ENCODE peak calls at places on chromosomes 6 and 20, in nine cellular contexts. O is GM10248; J is CD4-positive, alpha-beta T cell; X is progenitor cell of endocrine pancreas; V is HCT116; H is GM06990; T is psoas muscle; E is esophagus squamous epithelium; N is heart right ventricle. Z is an unnamed sample.

GRCh38 chr6:22754111-22754510 is 184.7 kb downstream of the HDGFL1 start:
- DNase-seq in O (no peak), X (no peak), V (no peak), H (no peak), J (no peak), N (no peak), E (no peak), T (no peak), Z (no peak)

GRCh38 chr6:44053106-44053756 is 74.0 kb downstream of the MRPL14 start:
- DNase-seq in X (no peak), E (no peak), H (no peak), N (no peak), V (no peak), O (no peak), J (no peak), T (peak), Z (no peak)

GRCh38 chr20:43809206-43809819 is 82.5 kb upstream of the GTSF1L start:
- DNase-seq in J (no peak), O (no peak), E (no peak), V (no peak), H (no peak), N (no peak), X (no peak), T (no peak), Z (no peak)

GRCh38 chr20:9359561-9360308 is 154.7 kb upstream of the LAMP5 start:
- DNase-seq in T (no peak), E (no peak), X (no peak), O (no peak), N (peak), V (peak), H (peak), J (no peak), Z (no peak)

GRCh38 chr6:7819641-7820040 is 90.9 kb downstream of the TXNDC5 start:
- DNase-seq in H (no peak), J (no peak), X (no peak), E (no peak), T (no peak), N (no peak), O (no peak), V (no peak), Z (no peak)

GRCh38 chr20:10671850-10672578 is 1.8 kb downstream of the JAG1 start:
- DNase-seq in H (peak), J (no peak), N (peak), V (no peak), X (peak), E (peak), O (peak), T (peak), Z (no peak)

GRCh38 chr6:126076992-126077664 is 90.8 kb downstream of the TRMT11 start:
- DNase-seq in X (no peak), V (no peak), O (no peak), H (no peak), T (no peak), E (no peak), J (no peak), N (no peak), Z (no peak)

GRCh38 chr6:157229733-157230132 is 93.6 kb downstream of the TMEM242 start:
- DNase-seq in J (no peak), H (no peak), N (no peak), T (no peak), X (no peak), V (no peak), E (no peak), O (no peak), Z (peak)

GRCh38 chr6:109491207-109491938 is 8.4 kb upstream of the ZBTB24 start:
- DNase-seq in J (no peak), H (no peak), N (no peak), T (no peak), V (no peak), O (no peak), E (no peak), X (no peak), Z (no peak)

GRCh38 chr6:134199848-134200606 is 117.9 kb downstream of the SGK1 start:
- DNase-seq in O (peak), H (peak), X (no peak), J (no peak), E (no peak), V (no peak), T (no peak), N (no peak), Z (no peak)

GRCh38 chr20:18702736-18703135 is 110.8 kb upstream of the SCP2D1 start:
- DNase-seq in V (no peak), O (no peak), H (no peak), T (peak), X (no peak), J (no peak), E (no peak), N (peak), Z (no peak)

GRCh38 chr20:3314391-3314790 is 75.4 kb upstream of the SLC4A11 start:
- DNase-seq in X (no peak), T (no peak), N (no peak), E (no peak), J (no peak), H (no peak), O (no peak), V (no peak), Z (no peak)

GRCh38 chr6:11770546-11771466 is 7.8 kb downstream of the ADTRP start:
- DNase-seq in T (peak), X (no peak), V (peak), E (peak), O (peak), H (peak), N (peak), J (no peak), Z (peak)

GRCh38 chr6:79546186-79546585 is 9.0 kb upstream of the LCA5 start:
- DNase-seq in X (no peak), H (no peak), J (no peak), N (no peak), O (no peak), T (no peak), V (no peak), E (no peak), Z (no peak)

GRCh38 chr6:62150048-62150663 is 135.9 kb downstream of the KHDRBS2 start:
- DNase-seq in X (no peak), E (no peak), N (no peak), O (peak), V (peak), T (no peak), J (no peak), H (peak), Z (no peak)
- TF ChIP-seq CTCF in X (peak), E (peak), N (peak), O (peak), V (peak), T (peak), J (no peak), H (peak), Z (peak)

GRCh38 chr6:166504100-166504499 is 82.4 kb downstream of the RAMACL start:
- DNase-seq in T (no peak), O (no peak), E (no peak), H (no peak), V (no peak), J (no peak), N (no peak), X (no peak), Z (no peak)

GRCh38 chr6:166503167-166503744 is 83.2 kb downstream of the RAMACL start:
- DNase-seq in X (no peak), H (no peak), V (no peak), T (no peak), N (no peak), E (no peak), J (no peak), O (no peak), Z (no peak)

GRCh38 chr6:166501246-166501645 is 85.2 kb downstream of the RAMACL start:
- DNase-seq in J (no peak), X (no peak), O (no peak), E (no peak), H (no peak), V (no peak), N (no peak), T (no peak), Z (no peak)

GRCh38 chr6:166500246-166500645 is 86.2 kb downstream of the RAMACL start:
- DNase-seq in J (no peak), H (no peak), O (no peak), N (no peak), E (no peak), T (no peak), V (no peak), X (no peak), Z (no peak)

GRCh38 chr6:166502453-166502852 is 84.0 kb downstream of the RAMACL start:
- DNase-seq in J (no peak), H (no peak), T (no peak), E (no peak), X (no peak), V (no peak), N (peak), O (no peak), Z (no peak)
- TF ChIP-seq CTCF in J (no peak), H (no peak), T (no peak), E (no peak), X (no peak), V (no peak), N (no peak), O (no peak), Z (no peak)

GRCh38 chr6:98516869-98517268 is 317.5 kb upstream of the POU3F2 start:
- DNase-seq in H (no peak), V (no peak), T (no peak), O (no peak), E (no peak), X (no peak), J (no peak), N (no peak), Z (no peak)

DNA sequence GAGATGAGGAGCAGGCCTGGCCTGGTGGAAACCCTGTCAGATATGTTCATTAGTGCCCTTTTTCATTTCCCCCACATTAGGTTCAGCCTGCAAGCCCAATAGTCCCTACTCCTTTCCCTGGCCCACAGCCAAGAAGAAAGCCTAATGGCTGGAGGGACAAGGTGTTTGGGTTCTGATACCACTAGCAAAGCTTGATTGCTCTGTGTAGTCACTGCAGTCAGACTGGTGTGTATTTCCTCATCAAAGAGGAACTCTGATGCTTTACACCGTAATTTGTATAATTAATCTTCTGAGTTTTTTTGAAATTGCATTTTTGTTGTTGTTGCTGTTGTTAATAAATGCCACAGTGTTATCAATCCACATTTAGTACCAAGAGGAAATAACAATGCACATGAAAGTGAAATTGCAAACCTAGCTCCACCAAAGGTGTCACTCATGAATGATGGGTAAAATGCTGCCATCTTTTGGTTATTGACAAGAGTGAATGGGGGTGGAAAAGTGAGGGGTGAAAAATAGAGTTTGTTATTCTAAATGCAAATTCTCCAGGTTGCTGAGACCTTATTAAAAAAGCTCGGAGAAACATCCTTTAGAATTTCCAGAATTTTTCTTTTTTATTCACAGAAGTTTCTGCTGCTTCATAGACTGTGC is 320.2 kb upstream of the POU3F2 start:
- DNase-seq in J (no peak), N (no peak), O (no peak), X (no peak), H (no peak), T (no peak), V (no peak), E (no peak), Z (no peak)
- TF ChIP-seq CTCF in J (no peak), N (no peak), O (no peak), X (no peak), H (no peak), T (no peak), V (no peak), E (no peak), Z (no peak)

DNA sequence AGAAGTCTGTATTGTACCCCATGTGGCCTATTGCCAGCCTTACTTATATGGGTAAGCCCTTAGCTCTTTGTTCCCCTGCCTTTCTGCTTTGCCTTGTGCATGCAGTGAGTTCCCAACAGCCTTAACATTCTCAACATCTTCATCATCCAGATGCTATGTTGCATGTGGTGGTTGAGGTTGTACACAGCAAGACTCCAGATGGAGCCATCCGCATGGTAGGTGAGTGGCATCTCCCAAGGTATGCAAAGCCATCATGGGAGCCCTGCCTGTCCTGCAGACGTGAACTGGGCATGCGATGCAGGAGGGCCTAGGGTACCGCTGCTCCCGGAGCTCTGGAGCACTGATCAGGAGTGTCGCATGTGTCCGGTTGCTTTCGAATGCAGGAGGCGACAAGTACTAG is 16.1 kb downstream of the CEP43 start:
- DNase-seq in E (no peak), X (no peak), J (no peak), H (no peak), T (no peak), O (no peak), V (no peak), N (no peak), Z (no peak)
- TF ChIP-seq CTCF in E (no peak), X (no peak), J (no peak), H (no peak), T (no peak), O (no peak), V (no peak), N (no peak), Z (no peak)

GRCh38 chr6:30740993-30741784 is 1.3 kb downstream of the FLOT1 start:
- DNase-seq in N (no peak), O (no peak), E (no peak), H (no peak), X (no peak), J (no peak), V (no peak), T (no peak), Z (no peak)
- TF ChIP-seq CTCF in N (no peak), O (no peak), E (no peak), H (no peak), X (no peak), J (no peak), V (no peak), T (no peak), Z (no peak)

DNA sequence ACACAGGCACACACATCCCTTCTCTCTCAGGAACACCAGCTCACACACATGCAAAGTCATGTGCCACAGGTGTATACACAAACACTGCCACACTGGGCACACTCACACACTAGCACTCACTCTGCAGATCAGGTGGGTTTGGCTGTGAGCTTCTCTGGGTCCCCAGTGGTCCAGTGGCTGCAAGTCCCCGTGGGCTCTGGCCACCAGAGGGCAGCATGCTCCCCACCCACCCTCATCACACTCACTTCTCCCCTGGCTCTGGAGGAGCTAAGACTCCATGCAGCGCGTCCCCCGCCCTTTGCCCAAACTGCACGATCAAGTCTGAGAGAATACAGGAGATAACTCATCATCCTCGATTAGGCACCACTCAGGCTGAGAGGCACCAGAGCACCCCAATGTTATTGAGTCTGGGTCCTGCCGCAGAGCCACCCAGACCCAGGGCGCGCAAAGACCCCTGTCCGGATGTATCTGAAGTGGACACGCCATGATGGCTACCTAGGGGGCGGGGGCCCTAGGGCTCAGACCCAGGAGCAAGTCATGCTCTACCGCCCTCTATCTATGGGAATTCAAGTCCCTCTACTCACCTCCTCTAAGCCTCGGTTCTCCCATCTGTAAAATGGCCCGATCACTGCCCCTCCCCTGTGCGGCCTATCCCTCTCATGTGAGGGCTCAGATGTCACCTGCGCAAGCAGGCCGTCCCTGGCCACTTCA is 90.5 kb downstream of the GRM4 start:
- DNase-seq in O (peak), T (peak), J (peak), X (peak), V (peak), E (no peak), N (peak), H (peak), Z (no peak)
- TF ChIP-seq CTCF in O (peak), T (peak), J (peak), X (peak), V (peak), E (peak), N (peak), H (peak), Z (peak)

GRCh38 chr6:166781331-166781730 is 154.3 kb upstream of the RPS6KA2 start:
- DNase-seq in T (no peak), O (no peak), E (no peak), J (no peak), X (no peak), H (no peak), V (no peak), N (no peak), Z (no peak)

GRCh38 chr6:166786704-166787293 is 159.7 kb upstream of the RPS6KA2 start:
- DNase-seq in N (no peak), H (no peak), X (no peak), E (no peak), O (peak), T (no peak), V (peak), J (peak), Z (no peak)

GRCh38 chr6:166782541-166782940 is 155.5 kb upstream of the RPS6KA2 start:
- DNase-seq in J (no peak), H (no peak), T (no peak), X (no peak), V (no peak), O (no peak), E (no peak), N (no peak), Z (no peak)

GRCh38 chr6:166784691-166785090 is 157.6 kb upstream of the RPS6KA2 start:
- DNase-seq in V (no peak), J (no peak), O (no peak), N (no peak), H (no peak), E (no peak), X (no peak), T (no peak), Z (no peak)

DNA sequence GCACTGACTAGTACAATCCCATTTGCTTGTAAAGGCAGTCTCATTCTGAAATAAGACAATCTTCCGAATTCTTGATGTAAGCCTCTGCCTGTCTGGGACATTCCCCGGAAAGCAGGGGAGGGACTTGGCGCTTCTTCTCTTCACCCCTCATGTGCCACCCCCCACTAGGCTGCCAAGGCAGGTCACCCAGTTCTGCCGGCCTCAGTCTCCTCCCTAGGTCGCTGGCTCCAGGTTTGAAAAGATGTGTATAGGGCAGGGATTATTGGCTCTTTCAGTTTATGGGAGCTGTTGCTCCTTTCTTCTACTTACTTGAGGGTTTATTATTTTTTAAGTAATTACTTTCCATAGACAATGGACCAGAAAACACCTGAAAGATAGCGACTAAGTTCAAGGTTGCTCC is 158.1 kb upstream of the RPS6KA2 start:
- DNase-seq in V (no peak), X (no peak), N (no peak), J (no peak), T (no peak), H (no peak), O (no peak), E (no peak), Z (no peak)
- TF ChIP-seq CTCF in V (no peak), X (no peak), N (no peak), J (no peak), T (no peak), H (no peak), O (no peak), E (no peak), Z (no peak)

GRCh38 chr20:56817780-56818675 is 188.9 kb downstream of the TFAP2C start:
- DNase-seq in X (no peak), N (no peak), T (no peak), V (peak), H (no peak), E (no peak), O (no peak), J (no peak), Z (no peak)
- TF ChIP-seq CTCF in X (no peak), N (no peak), T (no peak), V (peak), H (no peak), E (no peak), O (no peak), J (no peak), Z (no peak)

GRCh38 chr6:37078814-37079213 is 73.4 kb downstream of the FGD2 start:
- DNase-seq in J (no peak), X (no peak), E (no peak), H (no peak), O (no peak), N (no peak), V (no peak), T (no peak), Z (no peak)

GRCh38 chr6:37082390-37082789 is 76.9 kb downstream of the FGD2 start:
- DNase-seq in X (no peak), E (no peak), N (no peak), H (no peak), J (no peak), V (no peak), T (no peak), O (no peak), Z (no peak)

GRCh38 chr6:37081042-37081607 is 75.7 kb downstream of the FGD2 start:
- DNase-seq in T (no peak), N (no peak), J (no peak), O (no peak), V (no peak), X (no peak), H (no peak), E (no peak), Z (no peak)

GRCh38 chr6:37088897-37089296 is 81.1 kb upstream of the PIM1 start:
- DNase-seq in E (no peak), H (no peak), T (no peak), X (no peak), N (no peak), V (no peak), O (no peak), J (no peak), Z (no peak)

GRCh38 chr6:37083243-37084138 is 78.0 kb downstream of the FGD2 start:
- DNase-seq in O (no peak), N (peak), E (no peak), H (no peak), T (peak), V (no peak), X (no peak), J (no peak), Z (peak)
- TF ChIP-seq CTCF in O (no peak), N (no peak), E (peak), H (no peak), T (no peak), V (no peak), X (no peak), J (no peak), Z (no peak)